ENCODE peak calls at places on chromosomes 1 and 21, in five cellular contexts. T, J, I, F and E are unnamed samples.

GRCh38 chr1:27938488-27938887 is 3.7 kb downstream of the SMPDL3B start:
- DNase-seq in J (no peak), F (no peak), I (no peak), T (no peak), E (no peak)

GRCh38 chr1:52210044-52210443 is 68.2 kb downstream of the ZFYVE9 start:
- DNase-seq in F (no peak), J (no peak), T (no peak), I (no peak), E (no peak)

GRCh38 chr1:32991819-32992488 is 27.3 kb upstream of the RNF19B start:
- DNase-seq in J (no peak), F (no peak), I (no peak), T (no peak), E (no peak)

GRCh38 chr1:116767782-116768382 is 13.7 kb downstream of the CD2 start:
- DNase-seq in F (no peak), T (no peak), I (no peak), J (no peak), E (no peak)

GRCh38 chr1:53572061-53572801 is 113.0 kb downstream of the DMRTB1 start:
- DNase-seq in I (peak; percentile 10), T (peak; percentile 60), F (peak; percentile 15), J (no peak), E (no peak)

GRCh38 chr1:45329445-45329844 is 2.8 kb downstream of the HPDL start:
- DNase-seq in J (no peak), T (no peak), I (no peak), F (no peak), E (no peak)

GRCh38 chr1:169933999-169934725 is 40.5 kb upstream of the SCYL3 start:
- DNase-seq in J (no peak), I (peak; percentile 43), T (no peak), F (no peak), E (no peak)

GRCh38 chr1:164950453-164951052 is 391.6 kb downstream of the PBX1 start:
- DNase-seq in I (no peak), J (no peak), F (no peak), T (no peak), E (no peak)

GRCh38 chr1:193480755-193481154 is 294.3 kb upstream of the B3GALT2 start:
- DNase-seq in T (no peak), F (no peak), I (no peak), J (no peak), E (no peak)

GRCh38 chr1:204418174-204419063 is 6.8 kb upstream of the PPP1R15B start:
- DNase-seq in I (no peak), J (no peak), T (no peak), F (no peak), E (no peak)

GRCh38 chr1:202966006-202966904 is 802 bp downstream of the CYB5R1 start:
- DNase-seq in I (no peak), F (no peak), T (no peak), J (no peak), E (no peak)

GRCh38 chr1:238485062-238485905 is 594.6 kb upstream of the ZP4 start:
- DNase-seq in I (no peak), J (no peak), T (no peak), F (no peak), E (peak; percentile 66)

GRCh38 chr1:59815892-59816291 is 1.1 kb downstream of the HOOK1 start:
- DNase-seq in I (no peak), T (no peak), F (no peak), J (no peak), E (no peak)

GRCh38 chr1:186659946-186660472 is 20.2 kb downstream of the PTGS2 start:
- DNase-seq in J (no peak), I (no peak), F (no peak), T (no peak), E (no peak)

GRCh38 chr1:154181944-154182341 is 10.0 kb downstream of the TPM3 start:
- DNase-seq in I (no peak), F (no peak), J (no peak), T (no peak), E (no peak)

GRCh38 chr1:224864006-224864405 is 65.5 kb upstream of the DNAH14 start:
- DNase-seq in F (no peak), J (no peak), T (no peak), I (no peak), E (no peak)

GRCh38 chr1:201702936-201703335 is 126.0 kb upstream of the IPO9 start:
- DNase-seq in I (no peak), T (no peak), F (no peak), J (no peak), E (no peak)

GRCh38 chr21:16570856-16571255 is 841.1 kb downstream of the USP25 start:
- DNase-seq in F (no peak), T (no peak), I (no peak), J (no peak), E (no peak)

GRCh38 chr1:199272690-199273089 is 633.9 kb downstream of the PTPRC start:
- DNase-seq in I (no peak), J (no peak), F (peak; percentile 71), T (no peak), E (no peak)

GRCh38 chr1:50968884-50969610 is 998 bp upstream of the CDKN2C start:
- DNase-seq in F (no peak), J (no peak), T (peak; percentile 71), I (peak; percentile 58), E (no peak)

GRCh38 chr1:162023181-162023546 is 505 bp downstream of the OLFML2B start:
- DNase-seq in T (no peak), F (no peak), I (no peak), J (no peak), E (no peak)

GRCh38 chr1:162022626-162023025 is 1.0 kb downstream of the OLFML2B start:
- DNase-seq in T (no peak), J (no peak), I (no peak), F (no peak), E (no peak)

GRCh38 chr1:162021124-162021523 is 2.5 kb downstream of the OLFML2B start:
- DNase-seq in T (no peak), F (no peak), J (no peak), I (no peak), E (no peak)

GRCh38 chr1:162026906-162027305 is 3.2 kb upstream of the OLFML2B start:
- DNase-seq in F (no peak), T (no peak), J (no peak), I (no peak), E (no peak)

DNA sequence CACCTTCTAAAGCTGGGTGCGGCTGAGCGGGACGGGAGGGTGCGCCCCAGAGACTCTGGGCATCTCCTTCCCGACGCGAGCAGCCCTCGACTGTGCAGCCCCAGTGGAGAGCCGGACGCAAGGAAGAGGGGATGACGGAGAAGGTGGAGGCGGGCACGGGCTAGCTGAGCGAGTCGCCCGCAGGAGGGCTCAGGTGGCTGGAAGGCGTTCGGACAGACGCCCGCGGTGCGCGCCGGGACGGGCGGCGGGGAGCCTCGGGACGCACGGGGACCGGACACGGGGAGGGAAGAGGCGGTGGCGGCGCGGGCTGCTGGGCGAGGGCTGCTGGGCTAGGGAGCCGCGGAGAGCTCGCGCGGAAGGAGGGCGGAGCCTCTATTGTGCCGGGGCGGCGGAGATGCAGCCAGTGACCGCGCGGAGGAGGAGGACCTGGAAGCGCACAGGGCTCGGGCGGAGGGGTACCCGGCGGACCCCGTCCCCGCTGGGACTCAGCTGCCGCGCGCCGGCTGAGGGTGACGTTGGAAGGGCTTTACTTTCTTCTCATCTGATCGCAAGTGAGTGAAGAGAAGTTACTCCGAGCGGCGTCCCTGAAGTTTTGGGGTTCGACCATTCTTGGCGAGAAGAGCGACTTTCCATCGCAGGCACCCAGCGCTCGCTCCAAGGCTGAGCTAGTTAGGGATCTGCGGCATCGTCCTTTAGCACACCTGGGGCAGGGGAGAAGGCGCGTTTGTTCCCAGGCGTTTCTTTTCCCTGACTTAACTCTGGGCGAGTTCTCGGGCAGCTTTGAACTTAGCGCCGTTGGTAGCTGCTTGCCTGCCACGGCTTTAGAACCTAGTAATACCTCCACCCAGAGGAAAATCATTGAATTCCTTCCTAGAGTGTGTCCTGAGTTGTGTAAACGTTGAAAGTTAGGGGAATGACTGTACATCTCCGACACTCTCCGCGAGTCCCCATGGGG is at the start of gene OLFML2B:
- DNase-seq in J (no peak), F (peak; percentile 38), T (peak; percentile 80), I (peak; percentile 60), E (peak; percentile 53)
- TF ChIP-seq POLR2AphosphoS5 in J (peak; percentile 25), F (peak; percentile 42), T (no peak), I (no peak), E (no peak)

DNA sequence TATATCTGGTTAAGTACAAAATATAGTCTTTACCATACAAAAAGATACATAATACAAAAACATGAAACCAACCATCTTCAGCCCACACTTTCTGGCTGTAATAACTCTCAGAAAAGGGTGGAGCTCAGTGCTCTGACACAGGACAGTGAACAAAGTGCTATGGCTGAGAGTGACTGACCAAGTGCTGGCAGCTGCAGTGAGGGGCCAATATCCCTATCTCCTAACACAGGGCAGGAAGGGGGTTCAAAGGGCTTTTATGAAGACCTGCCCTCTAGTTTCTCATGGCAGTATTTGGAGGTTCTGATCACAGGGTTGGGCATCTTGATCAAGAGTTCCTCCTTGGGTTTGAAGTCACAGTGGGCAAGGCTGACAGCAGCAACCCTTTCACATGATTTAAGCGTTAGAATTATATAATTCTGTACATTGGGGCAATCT is 3.9 kb downstream of the TXNIP start:
- DNase-seq in F (no peak), I (no peak), T (peak; percentile 49), J (no peak), E (no peak)
- TF ChIP-seq POLR2AphosphoS5 in F (no peak), I (peak; percentile 87), T (no peak), J (no peak), E (no peak)

DNA sequence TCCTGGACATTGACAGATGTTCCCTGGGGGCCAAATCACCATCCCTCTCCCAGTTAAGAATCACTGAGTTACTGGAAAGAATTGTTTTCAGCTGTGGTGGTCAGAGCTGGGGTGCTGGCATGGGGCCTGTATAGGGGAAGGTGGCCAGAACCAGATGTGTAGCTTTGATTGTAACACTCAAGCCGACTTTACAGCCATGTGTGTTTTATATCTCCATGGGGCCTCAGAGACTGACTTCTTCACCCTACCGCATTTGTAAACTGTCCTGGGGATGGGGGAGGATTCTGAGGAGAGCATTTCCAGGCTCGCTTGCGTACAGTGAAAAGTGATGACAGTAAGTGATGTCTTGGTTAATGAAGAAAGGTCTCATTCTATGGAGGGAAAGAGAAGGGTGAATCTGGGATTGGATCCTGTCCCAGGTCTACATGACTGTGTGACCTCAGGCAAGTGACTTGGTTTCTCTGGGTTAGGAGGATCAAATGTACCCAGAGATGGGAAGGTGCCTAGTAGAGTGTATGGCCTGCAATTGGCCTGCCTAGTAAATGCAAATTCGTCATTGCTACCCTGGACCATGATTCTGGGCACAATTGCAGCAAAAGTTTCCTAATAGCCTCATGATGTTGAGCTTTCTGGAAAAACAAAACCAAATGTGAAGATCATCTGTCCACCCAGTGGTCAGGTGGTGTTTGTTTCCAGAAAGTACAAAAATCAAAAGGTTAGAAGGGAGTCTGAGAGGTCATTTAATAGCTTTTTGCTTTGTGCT is 49.7 kb upstream of the RCC2 start:
- DNase-seq in T (no peak), I (no peak), J (no peak), F (no peak), E (no peak)
- TF ChIP-seq POLR2AphosphoS5 in T (no peak), I (no peak), J (no peak), F (no peak), E (no peak)

GRCh38 chr1:43564617-43565348 is 34.1 kb downstream of the PTPRF start:
- DNase-seq in J (no peak), I (no peak), F (no peak), T (no peak), E (no peak)

GRCh38 chr1:43563779-43564616 is 33.3 kb downstream of the PTPRF start:
- DNase-seq in T (no peak), F (no peak), J (no peak), I (no peak), E (no peak)

GRCh38 chr1:43566382-43567035 is 35.8 kb downstream of the PTPRF start:
- DNase-seq in T (no peak), J (no peak), F (no peak), I (no peak), E (no peak)

GRCh38 chr1:43569175-43569574 is 38.5 kb downstream of the PTPRF start:
- DNase-seq in F (no peak), J (no peak), I (no peak), T (no peak), E (no peak)

GRCh38 chr1:43565600-43566360 is 35.1 kb downstream of the PTPRF start:
- DNase-seq in F (no peak), T (no peak), J (no peak), I (peak; percentile 41), E (no peak)
- TF ChIP-seq POLR2AphosphoS5 in F (no peak), T (no peak), J (no peak), I (no peak), E (no peak)